ENCODE peak calls at places on chromosomes 6 and 20, in four cellular contexts. One of them, this sample, is unnamed.

GRCh38 chr6:42349753-42350573 is 101.8 kb downstream of the TRERF1 start:
- DNase-seq in anterior cingulate cortex: no peak
- DNase-seq in memory B cell: no peak
- DNase-seq in SW480: no peak
- DNase-seq in this sample: no peak

GRCh38 chr6:68635706-68636513 is 828 bp downstream of the ADGRB3 start:
- DNase-seq in memory B cell: no peak
- DNase-seq in SW480: no peak
- DNase-seq in anterior cingulate cortex: peak; percentile 71
- DNase-seq in this sample: no peak

GRCh38 chr20:37298190-37298939 is 8.9 kb downstream of the MANBAL start:
- DNase-seq in memory B cell: no peak
- DNase-seq in SW480: no peak
- DNase-seq in anterior cingulate cortex: no peak
- DNase-seq in this sample: peak; percentile 23

GRCh38 chr6:20711518-20711917 is 177.3 kb downstream of the CDKAL1 start:
- DNase-seq in anterior cingulate cortex: no peak
- DNase-seq in SW480: no peak
- DNase-seq in memory B cell: no peak
- DNase-seq in this sample: no peak

GRCh38 chr20:5364136-5364821 is 47.5 kb upstream of the PROKR2 start:
- DNase-seq in SW480: peak; percentile 81
- DNase-seq in memory B cell: no peak
- DNase-seq in anterior cingulate cortex: no peak
- DNase-seq in this sample: no peak

GRCh38 chr6:148800535-148800934 is 53.7 kb downstream of the UST start:
- DNase-seq in memory B cell: no peak
- DNase-seq in SW480: no peak
- DNase-seq in anterior cingulate cortex: no peak
- DNase-seq in this sample: no peak

GRCh38 chr6:153839992-153840603 is 198.9 kb upstream of the OPRM1 start:
- DNase-seq in anterior cingulate cortex: no peak
- DNase-seq in SW480: no peak
- DNase-seq in memory B cell: no peak
- DNase-seq in this sample: no peak

GRCh38 chr6:156857573-156857972 is 80.4 kb downstream of the ARID1B start:
- DNase-seq in memory B cell: no peak
- DNase-seq in anterior cingulate cortex: no peak
- DNase-seq in SW480: no peak
- DNase-seq in this sample: no peak

GRCh38 chr6:19214231-19214630 is 622.9 kb upstream of the ID4 start:
- DNase-seq in SW480: no peak
- DNase-seq in anterior cingulate cortex: no peak
- DNase-seq in memory B cell: no peak
- DNase-seq in this sample: no peak

GRCh38 chr6:136365781-136366354 is 76.2 kb upstream of the BCLAF1 start:
- DNase-seq in SW480: no peak
- DNase-seq in anterior cingulate cortex: peak; percentile 64
- DNase-seq in memory B cell: peak; percentile 32
- DNase-seq in this sample: no peak

GRCh38 chr20:24134930-24135329 is 146.4 kb upstream of the GGTLC1 start:
- DNase-seq in anterior cingulate cortex: no peak
- DNase-seq in memory B cell: no peak
- DNase-seq in SW480: no peak
- DNase-seq in this sample: no peak

GRCh38 chr6:124069230-124069815 is 265.7 kb downstream of the NKAIN2 start:
- DNase-seq in SW480: no peak
- DNase-seq in anterior cingulate cortex: no peak
- DNase-seq in memory B cell: no peak
- DNase-seq in this sample: no peak

GRCh38 chr20:22371843-22372242 is 212.5 kb downstream of the FOXA2 start:
- DNase-seq in SW480: peak; percentile 26
- DNase-seq in memory B cell: peak; percentile 16
- DNase-seq in anterior cingulate cortex: no peak
- DNase-seq in this sample: no peak

GRCh38 chr6:1686117-1687098 is 76.7 kb downstream of the FOXC1 start:
- DNase-seq in anterior cingulate cortex: no peak
- DNase-seq in memory B cell: no peak
- DNase-seq in SW480: peak; percentile 33
- DNase-seq in this sample: no peak

GRCh38 chr20:8156603-8157079 is 24.6 kb downstream of the PLCB1 start:
- DNase-seq in anterior cingulate cortex: no peak
- DNase-seq in memory B cell: no peak
- DNase-seq in SW480: peak; percentile 100
- DNase-seq in this sample: peak; percentile 52

GRCh38 chr20:19849341-19850189 is 91.5 kb downstream of the RIN2 start:
- DNase-seq in memory B cell: no peak
- DNase-seq in SW480: no peak
- DNase-seq in anterior cingulate cortex: peak; percentile 75
- DNase-seq in this sample: no peak

GRCh38 chr6:170116643-170117042 is 174.2 kb downstream of the DLL1 start:
- DNase-seq in memory B cell: no peak
- DNase-seq in anterior cingulate cortex: no peak
- DNase-seq in SW480: no peak
- DNase-seq in this sample: no peak

This sample was measured in A549.